ENCODE peak calls at places on chromosomes 3 and 15, in five cellular contexts. H is ovary, E is nephron progenitor cell, X is PC-3, P is MCF 10A. V is an unnamed sample.
A peak's percentile ranks its signal among the peaks of the same experiment; 100 is the strongest.

GRCh38 chr15:90889313-90889730 is 5.0 kb downstream of the FES start:
- DNase-seq in P (no peak), H (no peak), X (no peak), E (no peak), V (no peak)

GRCh38 chr15:80163217-80163616 is 10.4 kb downstream of the FAH start:
- DNase-seq in H (no peak), P (no peak), E (no peak), X (no peak), V (no peak)

GRCh38 chr15:40914486-40914885 is 14.7 kb upstream of the DLL4 start:
- DNase-seq in P (no peak), X (no peak), E (no peak), H (no peak), V (no peak)

GRCh38 chr3:119974666-119975065 is 119.6 kb downstream of the GSK3B start:
- DNase-seq in P (peak; percentile 67), H (no peak), E (no peak), X (no peak), V (no peak)

GRCh38 chr3:11764931-11765363 is 81.7 kb downstream of the TAMM41 start:
- DNase-seq in X (peak; percentile 92), E (no peak), P (peak; percentile 75), H (no peak), V (no peak)

GRCh38 chr3:62421275-62421674 is 47.9 kb upstream of the FEZF2 start:
- DNase-seq in E (no peak), H (no peak), X (no peak), P (no peak), V (no peak)

GRCh38 chr15:67117356-67117755 is 52.0 kb downstream of the SMAD3 start:
- DNase-seq in P (no peak), X (no peak), E (no peak), H (peak; percentile 52), V (no peak)

GRCh38 chr15:56341201-56341600 is 24.0 kb upstream of the TEX9 start:
- DNase-seq in E (no peak), P (peak; percentile 63), H (no peak), X (peak; percentile 23), V (no peak)

GRCh38 chr3:45541326-45542321 is 52.9 kb upstream of the LIMD1 start:
- DNase-seq in E (no peak), H (no peak), P (no peak), X (no peak), V (no peak)

GRCh38 chr3:38739931-38740330 is 76.1 kb downstream of the SCN10A start:
- DNase-seq in E (no peak), P (no peak), X (no peak), H (no peak), V (no peak)

GRCh38 chr3:38739396-38739689 is 76.7 kb downstream of the SCN10A start:
- DNase-seq in X (no peak), P (no peak), H (no peak), E (no peak), V (no peak)

GRCh38 chr3:38738630-38739395 is 77.2 kb downstream of the SCN10A start:
- DNase-seq in E (peak; percentile 71), P (peak; percentile 71), H (no peak), X (peak; percentile 71), V (no peak)

GRCh38 chr3:38746641-38747040 is 69.4 kb downstream of the SCN10A start:
- DNase-seq in E (no peak), X (no peak), P (no peak), H (no peak), V (no peak)

DNA sequence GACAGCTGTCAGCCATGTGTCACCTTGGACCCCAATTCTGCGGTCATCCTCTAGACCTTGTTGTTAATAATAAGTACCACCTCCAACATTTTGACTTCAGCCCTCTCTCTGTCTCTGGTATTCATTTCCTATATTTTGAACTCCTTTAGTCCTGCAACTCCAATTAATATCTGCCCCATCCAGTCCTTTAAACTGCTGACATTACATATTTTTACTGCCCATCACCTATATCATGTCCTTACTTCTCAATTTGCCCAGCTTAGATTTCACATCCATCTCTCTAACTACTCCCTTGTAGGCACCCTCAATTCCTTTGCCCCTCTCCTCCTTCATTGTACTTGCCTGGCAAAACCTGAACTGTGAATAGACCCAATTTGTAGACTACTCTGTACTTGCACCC is 73.5 kb downstream of the SCN10A start:
- DNase-seq in H (no peak), E (no peak), X (no peak), P (no peak), V (no peak)
- TF ChIP-seq CTCF in H (no peak), E (no peak), X (no peak), P (no peak), V (no peak)

DNA sequence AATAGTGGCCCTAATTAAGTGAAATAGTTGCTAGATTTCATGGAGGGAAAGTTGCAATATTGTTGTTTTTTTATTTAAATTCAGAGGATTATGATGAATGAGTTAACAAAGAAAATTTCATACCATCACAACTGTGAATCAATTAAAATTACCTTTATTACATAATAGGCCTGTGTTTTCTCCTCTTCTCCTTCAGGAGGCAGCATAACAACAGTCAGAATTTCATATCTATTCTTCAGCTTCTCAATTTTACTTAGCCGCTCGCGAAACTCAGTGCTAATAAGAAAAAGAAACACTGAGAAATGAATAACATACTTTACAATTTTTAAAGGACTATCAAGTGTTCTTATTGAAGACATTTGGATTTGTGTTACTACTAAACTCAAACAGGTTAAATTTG is 29.4 kb downstream of the TTC14 start:
- DNase-seq in X (no peak), E (no peak), P (no peak), H (no peak), V (no peak)
- TF ChIP-seq CTCF in X (peak; percentile 45), E (no peak), P (peak; percentile 26), H (no peak), V (no peak)

GRCh38 chr15:79035111-79035601 is 55.4 kb downstream of the RASGRF1 start:
- DNase-seq in E (peak; percentile 27), X (no peak), P (peak; percentile 22), H (no peak), V (no peak)
- TF ChIP-seq CTCF in E (peak; percentile 26), X (peak; percentile 13), P (no peak), H (no peak), V (no peak)

DNA sequence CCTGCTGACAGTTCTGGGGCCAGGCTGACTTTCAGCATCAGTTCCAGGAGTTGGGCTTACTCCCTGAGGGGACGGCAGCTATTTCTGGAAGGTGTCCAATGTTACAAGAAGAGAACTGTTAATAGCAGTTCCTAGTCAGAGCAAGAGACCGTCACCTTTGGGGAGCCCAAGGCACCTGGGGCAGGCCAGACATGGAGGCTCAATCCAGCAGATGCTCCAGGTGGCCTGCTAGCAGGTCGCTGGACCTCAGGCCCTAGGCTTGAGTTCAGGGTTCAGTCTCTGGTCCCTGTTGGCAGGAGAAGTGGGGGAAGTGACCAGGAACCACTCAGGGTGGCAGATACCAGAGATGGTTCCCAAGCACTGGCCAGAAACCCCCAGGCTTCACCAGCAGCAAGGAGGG is 25.9 kb downstream of the C3orf20 start:
- DNase-seq in X (no peak), H (no peak), E (no peak), P (no peak), V (no peak)
- TF ChIP-seq CTCF in X (no peak), H (no peak), E (no peak), P (no peak), V (no peak)

GRCh38 chr3:13282986-13283876 is 136.9 kb downstream of the NUP210 start:
- DNase-seq in H (no peak), P (no peak), X (peak; percentile 63), E (peak; percentile 69), V (no peak)
- TF ChIP-seq CTCF in H (no peak), P (no peak), X (peak; percentile 63), E (no peak), V (no peak)

DNA sequence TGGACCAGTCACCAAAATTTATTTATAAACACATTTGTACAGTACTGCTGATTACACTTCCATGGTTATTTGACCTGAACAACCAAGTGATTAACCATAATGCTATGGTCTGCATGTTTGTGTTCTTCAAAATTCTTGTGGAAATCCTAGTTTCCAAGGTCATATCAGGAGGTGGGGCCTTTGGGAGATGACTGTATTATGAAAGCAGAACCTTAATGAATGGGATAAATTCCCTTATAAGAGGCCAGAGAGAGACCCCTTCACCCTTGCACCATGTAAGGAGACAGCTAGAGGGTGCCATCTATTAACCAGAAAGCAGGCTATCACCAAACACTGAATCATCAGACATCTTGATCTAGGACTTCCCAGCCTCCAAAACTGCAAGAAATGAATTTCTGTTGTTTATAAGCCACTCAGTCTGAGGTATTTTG is 1.9 kb downstream of the SCAPER start:
- DNase-seq in X (peak; percentile 24), H (no peak), E (no peak), P (peak; percentile 45), V (no peak)
- TF ChIP-seq CTCF in X (peak; percentile 52), H (no peak), E (no peak), P (peak; percentile 23), V (peak; percentile 33)

GRCh38 chr3:139982404-139982803 is 47.4 kb downstream of the CLSTN2 start:
- DNase-seq in P (no peak), X (no peak), H (no peak), E (no peak), V (no peak)
- TF ChIP-seq CTCF in P (no peak), X (peak; percentile 14), H (no peak), E (no peak), V (no peak)

GRCh38 chr3:53531749-53532148 is 37.3 kb downstream of the CACNA1D start:
- DNase-seq in P (peak; percentile 6), X (peak; percentile 38), E (no peak), H (no peak), V (no peak)
- TF ChIP-seq CTCF in P (no peak), X (peak; percentile 42), E (no peak), H (no peak), V (no peak)

DNA sequence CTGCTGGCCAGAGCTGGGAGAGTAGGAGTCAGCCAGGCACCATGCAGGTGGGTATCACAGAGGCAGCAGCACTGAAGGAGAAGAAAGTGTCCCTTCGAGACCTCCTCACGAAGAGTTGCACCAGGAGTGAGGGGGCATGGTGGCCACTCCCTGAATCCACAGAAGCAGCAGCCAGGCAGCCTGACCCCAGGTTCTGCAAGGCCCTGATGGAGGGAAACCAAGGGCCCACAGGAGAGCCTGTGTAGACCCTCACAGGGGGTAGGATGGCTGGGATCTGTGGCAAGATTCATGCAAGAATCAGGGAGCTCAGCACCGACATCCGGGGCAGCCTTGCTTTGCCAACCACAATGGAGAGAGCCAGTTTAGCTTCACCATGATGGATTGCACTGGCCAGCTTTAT is 33.7 kb upstream of the TBC1D21 start:
- DNase-seq in X (no peak), E (no peak), H (no peak), P (no peak), V (no peak)
- TF ChIP-seq CTCF in X (no peak), E (no peak), H (no peak), P (no peak), V (no peak)

V was measured in CD8-positive, alpha-beta T cell.